ENCODE peak calls at places on chromosomes 2 and 18, in eight cellular contexts. One of them, this sample, is unnamed.

GRCh38 chr2:175557810-175558377 is 376.4 kb upstream of the ATP5MC3 start:
- DNase-seq in cortex of kidney: no peak
- DNase-seq in effector memory CD8-positive, alpha-beta T cell: no peak
- DNase-seq in neural progenitor cell: no peak
- DNase-seq in CD8-positive, alpha-beta memory T cell: no peak
- DNase-seq in NCI-H1694: no peak
- DNase-seq in activated naive CD8-positive, alpha-beta T cell treated with anti-CD3 and anti-CD28 coated beads, Interleukin-2, amount 50 U/mL, for 24 hours: no peak
- DNase-seq in NCI-H1417 treated with DMSO at 0.1 percent for 48 hours: no peak
- DNase-seq in this sample: no peak

GRCh38 chr2:27681844-27682243 is 18.2 kb downstream of the SLC4A1AP start:
- DNase-seq in neural progenitor cell: no peak
- DNase-seq in cortex of kidney: no peak
- DNase-seq in effector memory CD8-positive, alpha-beta T cell: no peak
- DNase-seq in CD8-positive, alpha-beta memory T cell: no peak
- DNase-seq in NCI-H1417 treated with DMSO at 0.1 percent for 48 hours: no peak
- DNase-seq in activated naive CD8-positive, alpha-beta T cell treated with anti-CD3 and anti-CD28 coated beads, Interleukin-2, amount 50 U/mL, for 24 hours: no peak
- DNase-seq in NCI-H1694: no peak
- DNase-seq in this sample: no peak

GRCh38 chr2:61470122-61470951 is 550 bp downstream of the USP34 start:
- DNase-seq in NCI-H1417 treated with DMSO at 0.1 percent for 48 hours: no peak
- DNase-seq in effector memory CD8-positive, alpha-beta T cell: peak
- DNase-seq in cortex of kidney: peak
- DNase-seq in activated naive CD8-positive, alpha-beta T cell treated with anti-CD3 and anti-CD28 coated beads, Interleukin-2, amount 50 U/mL, for 24 hours: peak
- DNase-seq in CD8-positive, alpha-beta memory T cell: peak
- DNase-seq in NCI-H1694: peak
- DNase-seq in neural progenitor cell: peak
- DNase-seq in this sample: peak

GRCh38 chr2:43178602-43179542 is 47.5 kb downstream of the ZFP36L2 start:
- DNase-seq in NCI-H1417 treated with DMSO at 0.1 percent for 48 hours: no peak
- DNase-seq in CD8-positive, alpha-beta memory T cell: no peak
- DNase-seq in neural progenitor cell: peak
- DNase-seq in NCI-H1694: no peak
- DNase-seq in activated naive CD8-positive, alpha-beta T cell treated with anti-CD3 and anti-CD28 coated beads, Interleukin-2, amount 50 U/mL, for 24 hours: no peak
- DNase-seq in cortex of kidney: no peak
- DNase-seq in effector memory CD8-positive, alpha-beta T cell: no peak
- DNase-seq in this sample: peak

GRCh38 chr18:65221736-65222135 is 529.1 kb upstream of the CDH7 start:
- DNase-seq in NCI-H1417 treated with DMSO at 0.1 percent for 48 hours: peak
- DNase-seq in NCI-H1694: no peak
- DNase-seq in cortex of kidney: no peak
- DNase-seq in activated naive CD8-positive, alpha-beta T cell treated with anti-CD3 and anti-CD28 coated beads, Interleukin-2, amount 50 U/mL, for 24 hours: no peak
- DNase-seq in CD8-positive, alpha-beta memory T cell: no peak
- DNase-seq in neural progenitor cell: no peak
- DNase-seq in effector memory CD8-positive, alpha-beta T cell: no peak
- DNase-seq in this sample: no peak

GRCh38 chr2:85133751-85134254 is 611 bp downstream of the TCF7L1 start:
- DNase-seq in NCI-H1417 treated with DMSO at 0.1 percent for 48 hours: no peak
- DNase-seq in effector memory CD8-positive, alpha-beta T cell: peak
- DNase-seq in NCI-H1694: no peak
- DNase-seq in cortex of kidney: no peak
- DNase-seq in activated naive CD8-positive, alpha-beta T cell treated with anti-CD3 and anti-CD28 coated beads, Interleukin-2, amount 50 U/mL, for 24 hours: peak
- DNase-seq in CD8-positive, alpha-beta memory T cell: no peak
- DNase-seq in neural progenitor cell: no peak
- DNase-seq in this sample: peak

GRCh38 chr2:37456479-37456878 is 112.0 kb downstream of the QPCT start:
- DNase-seq in CD8-positive, alpha-beta memory T cell: peak
- DNase-seq in effector memory CD8-positive, alpha-beta T cell: peak
- DNase-seq in NCI-H1694: no peak
- DNase-seq in neural progenitor cell: no peak
- DNase-seq in cortex of kidney: no peak
- DNase-seq in NCI-H1417 treated with DMSO at 0.1 percent for 48 hours: no peak
- DNase-seq in activated naive CD8-positive, alpha-beta T cell treated with anti-CD3 and anti-CD28 coated beads, Interleukin-2, amount 50 U/mL, for 24 hours: peak
- DNase-seq in this sample: no peak

GRCh38 chr2:17719562-17720371 is 33.8 kb downstream of the SMC6 start:
- DNase-seq in effector memory CD8-positive, alpha-beta T cell: no peak
- DNase-seq in CD8-positive, alpha-beta memory T cell: no peak
- DNase-seq in cortex of kidney: no peak
- DNase-seq in NCI-H1417 treated with DMSO at 0.1 percent for 48 hours: no peak
- DNase-seq in activated naive CD8-positive, alpha-beta T cell treated with anti-CD3 and anti-CD28 coated beads, Interleukin-2, amount 50 U/mL, for 24 hours: no peak
- DNase-seq in neural progenitor cell: peak
- DNase-seq in NCI-H1694: peak
- DNase-seq in this sample: no peak

GRCh38 chr2:216904554-216904953 is 44.7 kb upstream of the TNP1 start:
- DNase-seq in cortex of kidney: no peak
- DNase-seq in neural progenitor cell: no peak
- DNase-seq in CD8-positive, alpha-beta memory T cell: no peak
- DNase-seq in activated naive CD8-positive, alpha-beta T cell treated with anti-CD3 and anti-CD28 coated beads, Interleukin-2, amount 50 U/mL, for 24 hours: no peak
- DNase-seq in NCI-H1417 treated with DMSO at 0.1 percent for 48 hours: no peak
- DNase-seq in NCI-H1694: no peak
- DNase-seq in effector memory CD8-positive, alpha-beta T cell: no peak
- DNase-seq in this sample: no peak

GRCh38 chr2:6214471-6214870 is 522.3 kb downstream of the SOX11 start:
- DNase-seq in CD8-positive, alpha-beta memory T cell: no peak
- DNase-seq in NCI-H1417 treated with DMSO at 0.1 percent for 48 hours: no peak
- DNase-seq in cortex of kidney: no peak
- DNase-seq in effector memory CD8-positive, alpha-beta T cell: no peak
- DNase-seq in NCI-H1694: no peak
- DNase-seq in neural progenitor cell: peak
- DNase-seq in activated naive CD8-positive, alpha-beta T cell treated with anti-CD3 and anti-CD28 coated beads, Interleukin-2, amount 50 U/mL, for 24 hours: no peak
- DNase-seq in this sample: no peak

GRCh38 chr2:165280356-165280755 is 41.1 kb downstream of the SCN2A start:
- DNase-seq in effector memory CD8-positive, alpha-beta T cell: no peak
- DNase-seq in CD8-positive, alpha-beta memory T cell: no peak
- DNase-seq in activated naive CD8-positive, alpha-beta T cell treated with anti-CD3 and anti-CD28 coated beads, Interleukin-2, amount 50 U/mL, for 24 hours: no peak
- DNase-seq in NCI-H1694: no peak
- DNase-seq in neural progenitor cell: no peak
- DNase-seq in cortex of kidney: no peak
- DNase-seq in NCI-H1417 treated with DMSO at 0.1 percent for 48 hours: no peak
- DNase-seq in this sample: no peak

GRCh38 chr2:15638720-15639119 is 47.1 kb downstream of the DDX1 start:
- DNase-seq in cortex of kidney: no peak
- DNase-seq in effector memory CD8-positive, alpha-beta T cell: no peak
- DNase-seq in neural progenitor cell: no peak
- DNase-seq in activated naive CD8-positive, alpha-beta T cell treated with anti-CD3 and anti-CD28 coated beads, Interleukin-2, amount 50 U/mL, for 24 hours: no peak
- DNase-seq in NCI-H1417 treated with DMSO at 0.1 percent for 48 hours: no peak
- DNase-seq in CD8-positive, alpha-beta memory T cell: no peak
- DNase-seq in NCI-H1694: no peak
- DNase-seq in this sample: no peak

GRCh38 chr18:34224423-34225217 is at the start of gene NOL4:
- DNase-seq in neural progenitor cell: peak
- DNase-seq in activated naive CD8-positive, alpha-beta T cell treated with anti-CD3 and anti-CD28 coated beads, Interleukin-2, amount 50 U/mL, for 24 hours: no peak
- DNase-seq in NCI-H1417 treated with DMSO at 0.1 percent for 48 hours: peak
- DNase-seq in NCI-H1694: peak
- DNase-seq in cortex of kidney: no peak
- DNase-seq in CD8-positive, alpha-beta memory T cell: no peak
- DNase-seq in effector memory CD8-positive, alpha-beta T cell: no peak
- DNase-seq in this sample: peak